ENCODE peak calls at places on chromosomes 4 and X, in ten cellular contexts. E, W, Y, O, S, R, I, K, J and M are unnamed samples.

GRCh38 chrX:68375803-68376202 is 57.5 kb downstream of the OPHN1 start:
- DNase-seq in W (no peak), E (no peak), K (no peak), R (no peak), O (no peak), S (no peak), Y (no peak), I (no peak), J (no peak), M (no peak)

GRCh38 chr4:139973611-139974010 is 180.4 kb downstream of the MAML3 start:
- DNase-seq in K (no peak), S (no peak), I (no peak), E (no peak), J (no peak), O (no peak), Y (no peak), R (no peak), W (no peak), M (no peak)

GRCh38 chr4:120801171-120801758 is 121.3 kb downstream of the PRDM5 start:
- DNase-seq in S (peak; percentile 85), R (peak; percentile 41), E (no peak), W (no peak), O (no peak), Y (no peak), K (no peak), I (peak; percentile 3), J (no peak), M (no peak)

GRCh38 chrX:21487832-21488231 is 113.6 kb downstream of the CNKSR2 start:
- DNase-seq in R (peak; percentile 2), E (no peak), O (no peak), J (no peak), S (no peak), W (peak; percentile 48), I (no peak), Y (no peak), K (no peak), M (no peak)

GRCh38 chrX:6021316-6022091 is 207.2 kb downstream of the NLGN4X start:
- DNase-seq in S (peak; percentile 28), O (no peak), E (peak; percentile 35), K (no peak), J (peak; percentile 36), I (no peak), R (no peak), Y (peak; percentile 5), W (peak; percentile 2), M (no peak)

GRCh38 chr4:25284466-25284865 is 28.1 kb upstream of the ZCCHC4 start:
- DNase-seq in J (no peak), R (no peak), S (no peak), E (no peak), K (no peak), W (no peak), I (no peak), O (no peak), Y (no peak), M (no peak)

GRCh38 chr4:67940505-67940904 is 22.8 kb downstream of the TMPRSS11A start:
- DNase-seq in R (no peak), J (no peak), E (no peak), I (no peak), S (no peak), W (no peak), O (no peak), K (no peak), Y (no peak), M (no peak)

GRCh38 chr4:35772291-35772690 is 472.0 kb downstream of the ARAP2 start:
- DNase-seq in R (peak; percentile 62), I (peak; percentile 30), S (no peak), E (no peak), K (no peak), O (no peak), W (no peak), Y (no peak), J (no peak), M (no peak)

GRCh38 chr4:110087116-110087708 is 111.2 kb downstream of the ELOVL6 start:
- DNase-seq in R (peak; percentile 84), J (peak; percentile 42), O (no peak), I (peak; percentile 64), S (peak; percentile 84), K (no peak), W (no peak), E (no peak), Y (no peak), M (no peak)

GRCh38 chr4:169251291-169252235 is 19.2 kb downstream of the SH3RF1 start:
- DNase-seq in R (peak; percentile 79), K (no peak), E (no peak), Y (no peak), W (no peak), O (no peak), J (no peak), I (peak; percentile 51), S (no peak), M (no peak)

GRCh38 chr4:115222061-115222460 is 108.6 kb upstream of the NDST4 start:
- DNase-seq in J (no peak), R (no peak), K (no peak), Y (no peak), I (no peak), S (no peak), O (no peak), E (no peak), W (no peak), M (no peak)

GRCh38 chr4:176721459-176721858 is 71.3 kb downstream of the VEGFC start:
- DNase-seq in I (no peak), Y (no peak), J (no peak), O (no peak), R (no peak), S (no peak), E (no peak), K (no peak), W (no peak), M (no peak)

GRCh38 chr4:155818639-155819038 is 47.4 kb downstream of the ASIC5 start:
- DNase-seq in E (no peak), Y (no peak), S (no peak), O (no peak), K (no peak), J (no peak), W (no peak), I (peak; percentile 3), R (no peak), M (no peak)

GRCh38 chr4:104941661-104942062 is 205.0 kb upstream of the TET2 start:
- DNase-seq in W (no peak), K (no peak), J (no peak), S (no peak), O (no peak), Y (no peak), I (peak; percentile 3), R (peak; percentile 19), E (no peak), M (no peak)

GRCh38 chr4:172628263-172628662 is 540.3 kb upstream of the GALNT7 start:
- DNase-seq in S (no peak), J (no peak), Y (no peak), R (no peak), O (no peak), E (no peak), K (no peak), I (no peak), W (no peak), M (no peak)

GRCh38 chr4:18566970-18567799 is 545.6 kb upstream of the LCORL start:
- DNase-seq in W (no peak), S (no peak), Y (no peak), O (no peak), K (no peak), E (no peak), I (no peak), R (peak; percentile 15), J (no peak), M (no peak)

GRCh38 chr4:100146756-100147155 is 43.5 kb downstream of the DDIT4L start:
- DNase-seq in W (no peak), S (no peak), Y (no peak), I (no peak), J (no peak), O (no peak), R (peak; percentile 24), K (no peak), E (no peak), M (no peak)

GRCh38 chrX:71199252-71199651 is 23.8 kb upstream of the GJB1 start:
- DNase-seq in E (no peak), O (no peak), I (no peak), K (no peak), J (no peak), Y (no peak), W (no peak), S (no peak), R (no peak), M (no peak)